ENCODE peak calls at places on chromosomes 7 and 10, in four cellular contexts. E is neuronal stem cell, P is H9, I is trophoblast cell. U is an unnamed sample.

GRCh38 chr10:121070257-121070656 is 219.1 kb downstream of the WDR11 start:
- DNase-seq in I (no peak), E (no peak), P (peak; percentile 55), U (no peak)

GRCh38 chr7:74354009-74354408 is 64.8 kb downstream of the CLIP2 start:
- DNase-seq in I (no peak), E (no peak), P (no peak), U (no peak)

GRCh38 chr7:18694911-18695310 is 199.4 kb downstream of the HDAC9 start:
- DNase-seq in I (no peak), E (no peak), P (no peak), U (no peak)

GRCh38 chr7:107220356-107220755 is 51.6 kb downstream of the HBP1 start:
- DNase-seq in E (no peak), I (no peak), P (no peak), U (no peak)

GRCh38 chr7:157622000-157622399 is 285.2 kb downstream of the DNAJB6 start:
- DNase-seq in E (no peak), I (no peak), P (no peak), U (no peak)

GRCh38 chr7:26520483-26520882 is 228.8 kb downstream of the SNX10 start:
- DNase-seq in I (no peak), E (no peak), P (no peak), U (no peak)

GRCh38 chr10:101601541-101601940 is 13.4 kb downstream of the DPCD start:
- DNase-seq in P (no peak), I (no peak), E (no peak), U (no peak)

GRCh38 chr7:132295198-132295597 is 281.1 kb downstream of the PLXNA4 start:
- DNase-seq in E (no peak), P (no peak), I (no peak), U (no peak)

GRCh38 chr10:101066146-101066889 is 4.5 kb downstream of the KAZALD1 start:
- DNase-seq in E (peak; percentile 54), P (peak; percentile 74), I (peak; percentile 79), U (peak; percentile 57)

GRCh38 chr7:90720970-90721768 is 125.0 kb downstream of the CDK14 start:
- DNase-seq in E (no peak), I (peak; percentile 9), P (no peak), U (peak; percentile 72)

GRCh38 chr10:69124558-69125121 is 662 bp downstream of the VPS26A start:
- DNase-seq in I (peak; percentile 36), E (no peak), P (peak; percentile 41), U (peak; percentile 64)

GRCh38 chr10:1420663-1421362 is 316.5 kb downstream of the ADARB2 start:
- DNase-seq in E (peak; percentile 77), I (no peak), P (peak; percentile 93), U (no peak)

GRCh38 chr10:19588608-19589007 is 227.6 kb upstream of the PLXDC2 start:
- DNase-seq in I (no peak), P (no peak), E (no peak), U (no peak)

GRCh38 chr7:92880212-92881090 is 44.1 kb upstream of the CDK6 start:
- DNase-seq in I (peak; percentile 35), P (peak; percentile 77), E (no peak), U (no peak)

GRCh38 chr10:69674786-69675185 is 44.7 kb downstream of the FAM241B start:
- DNase-seq in E (no peak), I (no peak), P (no peak), U (no peak)

GRCh38 chr10:77886795-77887355 is 39.7 kb downstream of the DLG5 start:
- DNase-seq in I (no peak), E (no peak), P (no peak), U (no peak)

GRCh38 chr10:77887631-77888355 is 38.8 kb downstream of the DLG5 start:
- DNase-seq in E (no peak), P (no peak), I (no peak), U (no peak)

GRCh38 chr10:77881222-77881621 is 45.3 kb downstream of the DLG5 start:
- DNase-seq in P (no peak), I (no peak), E (no peak), U (no peak)

GRCh38 chr10:77881636-77882035 is 44.9 kb downstream of the DLG5 start:
- DNase-seq in E (no peak), I (no peak), P (no peak), U (no peak)

DNA sequence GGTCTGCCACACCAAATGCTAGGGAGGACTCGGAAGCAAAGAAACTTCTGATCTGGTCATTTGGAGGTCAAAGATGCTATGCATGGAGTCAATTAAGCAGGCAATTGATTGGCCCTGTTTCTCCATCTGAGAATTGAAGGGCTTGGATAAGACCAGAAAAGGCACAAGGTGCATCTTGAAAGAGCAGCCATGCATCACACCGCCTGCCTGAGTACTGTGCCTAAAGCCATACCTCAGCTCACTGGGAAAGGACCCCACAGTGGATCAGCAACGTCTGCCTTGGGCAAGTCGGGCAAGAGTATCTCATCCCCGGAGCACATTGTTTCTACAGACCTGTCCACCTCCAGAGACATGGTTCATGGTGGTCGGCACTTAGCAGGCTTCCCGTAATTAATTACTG is 42.4 kb downstream of the DLG5 start:
- DNase-seq in E (no peak), P (no peak), I (no peak), U (no peak)
- H4K91ac ChIP-seq in E (no peak overlapping the region), P (no peak overlapping the region), I (no peak overlapping the region), U (no peak overlapping the region)

GRCh38 chr7:99440195-99440594 is 1.5 kb downstream of the CPSF4 start:
- DNase-seq in I (no peak), E (no peak), P (no peak), U (peak; percentile 18)
- H4K91ac ChIP-seq in I (no peak overlapping the region), E (no peak overlapping the region), P (no peak overlapping the region), U (no peak overlapping the region)

DNA sequence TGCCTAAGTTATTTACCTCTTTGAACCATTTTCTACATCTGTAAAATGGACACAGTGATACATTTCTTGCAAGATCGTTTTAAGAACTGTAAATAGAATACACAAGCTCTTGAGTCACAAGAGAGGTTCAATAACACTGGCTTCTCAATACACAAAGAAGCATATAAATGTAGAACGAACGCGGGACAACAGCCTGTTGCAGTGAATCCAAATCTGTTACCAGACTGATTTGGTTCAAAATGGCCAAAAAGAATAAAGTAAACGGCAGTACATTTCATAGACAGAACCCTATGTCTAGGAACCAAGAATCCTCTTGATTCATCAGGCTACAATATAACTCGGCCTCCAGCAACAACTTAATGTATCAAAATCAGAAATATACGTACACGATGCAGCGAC is 701 bp downstream of the MTPAP start:
- DNase-seq in E (no peak), P (no peak), I (no peak), U (peak; percentile 2)
- H4K91ac ChIP-seq in E (no peak overlapping the region), P (no peak overlapping the region), I (no peak overlapping the region), U (peak overlapping the region; percentile 87)

DNA sequence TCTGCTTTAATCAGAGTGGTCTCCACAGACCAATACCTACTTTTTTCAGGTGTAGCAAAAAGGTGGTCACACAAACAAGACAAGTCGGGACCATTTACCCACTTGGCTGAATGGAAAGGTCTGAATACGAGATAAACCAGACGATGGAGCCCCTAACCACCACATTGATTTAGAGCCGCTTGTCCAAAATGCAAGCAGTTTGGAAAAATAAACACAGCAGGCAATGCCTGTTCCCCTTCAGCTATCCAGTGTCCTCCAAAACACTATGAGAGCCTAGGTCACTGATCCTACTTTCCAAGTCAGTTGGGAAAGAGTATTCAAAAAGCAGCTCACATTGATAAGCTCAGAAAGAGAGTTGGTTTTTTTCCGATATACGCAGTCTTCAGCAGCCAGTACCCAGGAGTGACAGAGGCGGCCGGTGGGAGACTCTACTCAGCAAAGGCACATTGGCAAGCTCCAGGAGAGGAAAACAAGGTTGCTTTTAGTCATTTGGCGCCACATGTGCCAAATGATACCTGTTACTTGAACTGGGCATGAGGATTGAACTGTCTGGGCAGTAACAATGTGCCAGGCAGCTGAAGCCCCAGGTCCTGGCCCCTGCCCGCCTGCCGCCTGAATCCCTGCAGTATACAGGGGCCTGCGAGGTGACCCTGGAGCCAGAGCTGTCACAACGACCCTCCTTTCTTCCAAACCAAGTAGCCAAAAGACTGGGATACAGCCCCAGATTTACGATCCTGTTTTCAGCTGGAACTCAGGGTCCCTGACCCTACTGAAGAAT is 109.9 kb downstream of the PIP4K2A start:
- DNase-seq in P (no peak), E (no peak), I (no peak), U (no peak)
- H4K91ac ChIP-seq in P (no peak overlapping the region), E (no peak overlapping the region), I (no peak overlapping the region), U (peak overlapping the region; percentile 16)

GRCh38 chr7:1533255-1533568 is 2.7 kb downstream of the MAFK start:
- DNase-seq in E (no peak), I (no peak), P (no peak), U (no peak)
- H4K91ac ChIP-seq in E (peak overlapping the region; percentile 89), I (peak overlapping the region; percentile 80), P (no peak overlapping the region), U (peak overlapping the region; percentile 91)

U was measured in IMR-90.